ENCODE peak calls at places on chromosomes 11 and 22, in six cellular contexts. T is tibial artery, S is choroid plexus epithelial cell, K is heart left ventricle, M is cardiac fibroblast, Q is epithelial cell of esophagus. H is an unnamed sample.

GRCh38 chr11:8863838-8864237 is 47.2 kb upstream of the AKIP1 start:
- DNase-seq in T (no peak), Q (peak; percentile 83), S (peak; percentile 68), K (no peak), M (peak; percentile 81), H (no peak)

GRCh38 chr11:32891657-32892354 is 805 bp upstream of the QSER1 start:
- DNase-seq in T (no peak), S (peak; percentile 23), M (no peak), Q (peak; percentile 8), K (no peak), H (no peak)

GRCh38 chr11:95917188-95918036 is 6.5 kb downstream of the MTMR2 start:
- DNase-seq in K (no peak), S (peak; percentile 51), M (peak; percentile 89), Q (peak; percentile 61), T (no peak), H (no peak)

GRCh38 chr22:24950272-24950902 is 2.1 kb upstream of the KIAA1671 start:
- DNase-seq in S (peak; percentile 43), T (no peak), M (peak; percentile 69), K (no peak), Q (peak; percentile 53), H (no peak)

GRCh38 chr11:554824-555499 is 5.6 kb downstream of the LMNTD2 start:
- DNase-seq in M (peak; percentile 38), Q (peak; percentile 71), T (no peak), S (peak; percentile 52), K (no peak), H (peak; percentile 79)

GRCh38 chr11:102151784-102152525 is 41.7 kb downstream of the YAP1 start:
- DNase-seq in T (no peak), K (no peak), M (no peak), Q (no peak), S (no peak), H (no peak)

GRCh38 chr11:125202977-125203376 is 38.4 kb downstream of the PKNOX2 start:
- DNase-seq in Q (no peak), K (no peak), S (no peak), M (no peak), T (no peak), H (no peak)

GRCh38 chr22:23834830-23835772 is 3.7 kb downstream of the DERL3 start:
- DNase-seq in M (no peak), S (no peak), T (no peak), Q (no peak), K (peak; percentile 85), H (no peak)

GRCh38 chr11:75536786-75537629 is 11.3 kb upstream of the GDPD5 start:
- DNase-seq in Q (peak; percentile 84), S (no peak), M (peak; percentile 52), K (no peak), T (no peak), H (no peak)

GRCh38 chr11:96094156-96094555 is 170.2 kb upstream of the MTMR2 start:
- DNase-seq in K (no peak), M (no peak), Q (no peak), T (no peak), S (no peak), H (no peak)

GRCh38 chr11:1401656-1402221 is 12.0 kb downstream of the BRSK2 start:
- DNase-seq in Q (peak; percentile 49), M (peak; percentile 59), S (peak; percentile 76), K (peak; percentile 70), T (peak; percentile 39), H (peak; percentile 31)

GRCh38 chr11:127644366-127644765 is 643.8 kb upstream of the KIRREL3 start:
- DNase-seq in T (no peak), S (no peak), Q (no peak), M (no peak), K (no peak), H (no peak)

GRCh38 chr22:26587991-26588613 is 1.8 kb downstream of the TPST2 start:
- DNase-seq in S (no peak), K (no peak), T (no peak), M (peak; percentile 34), Q (no peak), H (no peak)

GRCh38 chr11:19792510-19792909 is 79.9 kb downstream of the NAV2 start:
- DNase-seq in T (no peak), Q (no peak), S (no peak), M (no peak), K (no peak), H (no peak)

GRCh38 chr22:37498289-37498909 is 12.2 kb upstream of the MFNG start:
- DNase-seq in S (peak; percentile 19), Q (no peak), M (no peak), T (no peak), K (no peak), H (no peak)

GRCh38 chr11:86292912-86293606 is 9.0 kb upstream of the HIKESHI start:
- DNase-seq in K (no peak), M (no peak), T (no peak), S (no peak), Q (no peak), H (no peak)

GRCh38 chr11:108253176-108253575 is 30.3 kb downstream of the ATM start:
- DNase-seq in Q (peak; percentile 67), T (no peak), M (peak; percentile 41), S (peak; percentile 39), K (no peak), H (no peak)

GRCh38 chr11:102843474-102843873 is at the start of gene MMP3:
- DNase-seq in M (peak; percentile 6), K (no peak), T (no peak), S (no peak), Q (peak; percentile 56), H (no peak)

GRCh38 chr11:60769273-60769672 is 12.6 kb downstream of the MS4A15 start:
- DNase-seq in T (no peak), Q (peak; percentile 69), S (no peak), M (no peak), K (no peak), H (no peak)

GRCh38 chr11:17314232-17314547 is 37.4 kb upstream of the NCR3LG1 start:
- DNase-seq in S (peak; percentile 91), Q (peak; percentile 88), M (peak; percentile 88), T (no peak), K (no peak), H (no peak)

GRCh38 chr11:36394056-36394455 is 98.0 kb downstream of the PRR5L start:
- DNase-seq in S (no peak), K (no peak), T (no peak), M (no peak), Q (no peak), H (peak; percentile 44)

GRCh38 chr22:27667121-27667843 is 134.3 kb downstream of the MN1 start:
- DNase-seq in S (no peak), K (peak; percentile 60), T (peak; percentile 37), M (no peak), Q (no peak), H (no peak)

GRCh38 chr22:49709464-49709863 is 118.2 kb downstream of the BRD1 start:
- DNase-seq in M (no peak), K (no peak), S (no peak), Q (no peak), T (no peak), H (no peak)

GRCh38 chr11:57180964-57181363 is 789 bp upstream of the LRRC55 start:
- DNase-seq in M (no peak), Q (no peak), K (no peak), T (no peak), S (no peak), H (no peak)
- H3K4me3 ChIP-seq in M (no peak overlapping the region), Q (no peak overlapping the region), K (no peak overlapping the region), T (no peak overlapping the region), S (no peak overlapping the region), H (no peak overlapping the region)

DNA sequence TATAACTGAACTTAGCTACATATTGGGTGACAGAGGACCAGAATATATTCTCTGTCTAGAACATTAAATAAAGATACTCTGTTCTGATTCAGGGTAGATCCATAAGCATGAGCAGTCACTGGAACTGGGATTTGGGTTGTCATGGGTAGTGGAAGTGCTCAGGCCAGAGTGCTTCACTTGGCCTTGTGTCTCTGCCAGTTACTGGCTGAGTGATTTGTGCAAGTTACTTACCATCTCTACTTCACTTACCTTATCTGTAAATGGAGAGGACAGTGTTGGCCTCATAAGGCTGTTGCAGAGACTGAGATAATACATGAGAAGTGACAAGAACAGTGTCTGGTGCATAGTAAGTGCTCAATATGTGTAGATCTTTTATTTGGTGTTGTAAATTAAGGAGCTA is 17.6 kb downstream of the ATXN10 start:
- DNase-seq in Q (no peak), K (no peak), S (no peak), M (no peak), T (no peak), H (no peak)
- H3K4me3 ChIP-seq in Q (no peak overlapping the region), K (no peak overlapping the region), S (no peak overlapping the region), M (no peak overlapping the region), T (no peak overlapping the region), H (no peak overlapping the region)

DNA sequence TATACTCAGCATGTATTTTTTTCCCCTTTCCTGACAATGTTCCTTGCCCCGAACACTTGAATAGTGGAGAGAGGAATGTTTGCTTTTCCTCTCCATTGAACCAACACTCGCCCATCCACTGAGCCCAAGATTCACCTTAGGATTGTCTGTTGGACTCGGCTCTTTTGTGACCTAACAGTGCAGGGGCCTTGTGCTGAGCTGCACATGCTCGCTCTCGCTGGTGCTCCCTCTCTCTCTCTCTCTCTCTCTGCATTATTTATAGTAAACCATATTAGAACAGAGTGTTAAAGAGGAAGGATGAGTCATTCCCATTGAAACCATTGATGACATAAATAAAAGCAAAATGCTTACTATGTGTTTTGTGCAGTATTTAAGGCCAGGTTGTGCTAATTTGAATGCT is 20.7 kb downstream of the ZBTB16 start:
- DNase-seq in M (peak; percentile 78), K (peak; percentile 66), T (no peak), S (peak; percentile 84), Q (peak; percentile 50), H (no peak)
- H3K4me3 ChIP-seq in M (no peak overlapping the region), K (no peak overlapping the region), T (peak overlapping the region; percentile 51), S (no peak overlapping the region), Q (no peak overlapping the region), H (no peak overlapping the region)

DNA sequence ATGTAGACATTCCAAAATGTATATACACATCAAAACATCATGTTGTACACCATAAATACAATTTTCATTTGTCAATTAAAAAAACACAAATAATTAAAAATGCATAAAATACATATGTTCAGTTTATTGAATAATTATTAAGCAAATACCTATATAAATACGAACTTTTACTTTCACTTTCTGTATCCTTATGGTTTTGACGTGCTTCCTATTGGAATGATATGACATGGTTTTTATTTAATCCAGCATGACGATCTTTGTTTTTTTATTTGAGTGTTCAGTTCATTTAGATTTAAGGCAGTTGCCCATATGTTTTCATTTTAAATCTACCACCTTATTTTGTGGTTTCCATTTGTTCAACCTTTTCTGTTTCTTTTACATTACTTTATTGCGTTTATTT is 198.3 kb upstream of the PLET1 start:
- DNase-seq in T (no peak), S (peak; percentile 4), K (no peak), Q (no peak), M (peak; percentile 27), H (no peak)
- H3K4me3 ChIP-seq in T (no peak overlapping the region), S (peak overlapping the region; percentile 8), K (no peak overlapping the region), Q (no peak overlapping the region), M (no peak overlapping the region), H (no peak overlapping the region)

GRCh38 chr11:10692716-10693115 is 839 bp downstream of the IRAG1 start:
- DNase-seq in T (no peak), Q (no peak), K (no peak), M (no peak), S (no peak), H (no peak)
- H3K4me3 ChIP-seq in T (peak overlapping the region; percentile 86), Q (no peak overlapping the region), K (peak overlapping the region; percentile 57), M (peak overlapping the region; percentile 2), S (peak overlapping the region; percentile 48), H (no peak overlapping the region)

H was measured in Jurkat, Clone E6-1.